ENCODE peak calls at places on chromosomes 1 and 21, in seven cellular contexts. One of them, this sample, is unnamed.

GRCh38 chr1:192639607-192640368 is 3.8 kb downstream of the RGS13 start:
- ATAC-seq in activated CD8-positive, alpha-beta T cell treated with anti-CD3 and anti-CD28 coated beads, Interleukin-2, amount 10 ng/mL, durations not matched to agents 7 days and 5 days: no peak
- ATAC-seq in WTC11: no peak
- ATAC-seq in right cardiac atrium: no peak
- ATAC-seq in stimulated activated naive CD8-positive, alpha-beta T cell treated with anti-CD3 and anti-CD28 coated beads, Interleukin-15, amount 100 ng/mL, for 72 hours: peak
- ATAC-seq in IMR-90: peak
- ATAC-seq in Right ventricle myocardium superior: peak
- ATAC-seq in this sample: no peak

GRCh38 chr21:33811147-33812024 is 104.2 kb downstream of the ATP5PO start:
- ATAC-seq in activated CD8-positive, alpha-beta T cell treated with anti-CD3 and anti-CD28 coated beads, Interleukin-2, amount 10 ng/mL, durations not matched to agents 7 days and 5 days: no peak
- ATAC-seq in WTC11: no peak
- ATAC-seq in right cardiac atrium: peak
- ATAC-seq in stimulated activated naive CD8-positive, alpha-beta T cell treated with anti-CD3 and anti-CD28 coated beads, Interleukin-15, amount 100 ng/mL, for 72 hours: no peak
- ATAC-seq in IMR-90: no peak
- ATAC-seq in Right ventricle myocardium superior: peak
- ATAC-seq in this sample: no peak

GRCh38 chr1:214540324-214540723 is 11.1 kb downstream of the PTPN14 start:
- ATAC-seq in activated CD8-positive, alpha-beta T cell treated with anti-CD3 and anti-CD28 coated beads, Interleukin-2, amount 10 ng/mL, durations not matched to agents 7 days and 5 days: no peak
- ATAC-seq in WTC11: peak
- ATAC-seq in right cardiac atrium: peak
- ATAC-seq in stimulated activated naive CD8-positive, alpha-beta T cell treated with anti-CD3 and anti-CD28 coated beads, Interleukin-15, amount 100 ng/mL, for 72 hours: no peak
- ATAC-seq in IMR-90: no peak
- ATAC-seq in Right ventricle myocardium superior: peak
- ATAC-seq in this sample: no peak

GRCh38 chr1:211229365-211229759 is 29.8 kb upstream of the RCOR3 start:
- ATAC-seq in activated CD8-positive, alpha-beta T cell treated with anti-CD3 and anti-CD28 coated beads, Interleukin-2, amount 10 ng/mL, durations not matched to agents 7 days and 5 days: peak
- ATAC-seq in WTC11: no peak
- ATAC-seq in right cardiac atrium: no peak
- ATAC-seq in stimulated activated naive CD8-positive, alpha-beta T cell treated with anti-CD3 and anti-CD28 coated beads, Interleukin-15, amount 100 ng/mL, for 72 hours: peak
- ATAC-seq in IMR-90: no peak
- ATAC-seq in Right ventricle myocardium superior: no peak
- ATAC-seq in this sample: no peak

GRCh38 chr21:46409641-46410406 is 48.9 kb upstream of the DIP2A start:
- ATAC-seq in activated CD8-positive, alpha-beta T cell treated with anti-CD3 and anti-CD28 coated beads, Interleukin-2, amount 10 ng/mL, durations not matched to agents 7 days and 5 days: no peak
- ATAC-seq in WTC11: peak
- ATAC-seq in right cardiac atrium: no peak
- ATAC-seq in stimulated activated naive CD8-positive, alpha-beta T cell treated with anti-CD3 and anti-CD28 coated beads, Interleukin-15, amount 100 ng/mL, for 72 hours: no peak
- ATAC-seq in IMR-90: no peak
- ATAC-seq in Right ventricle myocardium superior: no peak
- ATAC-seq in this sample: no peak

GRCh38 chr1:19628879-19629278 is 15.2 kb upstream of the NBL1 start:
- ATAC-seq in activated CD8-positive, alpha-beta T cell treated with anti-CD3 and anti-CD28 coated beads, Interleukin-2, amount 10 ng/mL, durations not matched to agents 7 days and 5 days: no peak
- ATAC-seq in WTC11: no peak
- ATAC-seq in right cardiac atrium: no peak
- ATAC-seq in stimulated activated naive CD8-positive, alpha-beta T cell treated with anti-CD3 and anti-CD28 coated beads, Interleukin-15, amount 100 ng/mL, for 72 hours: no peak
- ATAC-seq in IMR-90: no peak
- ATAC-seq in Right ventricle myocardium superior: no peak
- ATAC-seq in this sample: no peak

GRCh38 chr1:51946300-51946699 is 44.2 kb downstream of the RAB3B start:
- ATAC-seq in activated CD8-positive, alpha-beta T cell treated with anti-CD3 and anti-CD28 coated beads, Interleukin-2, amount 10 ng/mL, durations not matched to agents 7 days and 5 days: no peak
- ATAC-seq in WTC11: no peak
- ATAC-seq in right cardiac atrium: no peak
- ATAC-seq in stimulated activated naive CD8-positive, alpha-beta T cell treated with anti-CD3 and anti-CD28 coated beads, Interleukin-15, amount 100 ng/mL, for 72 hours: no peak
- ATAC-seq in IMR-90: peak
- ATAC-seq in Right ventricle myocardium superior: no peak
- ATAC-seq in this sample: no peak

GRCh38 chr21:36487641-36488307 is 7.9 kb upstream of the CLDN14 start:
- ATAC-seq in activated CD8-positive, alpha-beta T cell treated with anti-CD3 and anti-CD28 coated beads, Interleukin-2, amount 10 ng/mL, durations not matched to agents 7 days and 5 days: no peak
- ATAC-seq in WTC11: no peak
- ATAC-seq in right cardiac atrium: no peak
- ATAC-seq in stimulated activated naive CD8-positive, alpha-beta T cell treated with anti-CD3 and anti-CD28 coated beads, Interleukin-15, amount 100 ng/mL, for 72 hours: no peak
- ATAC-seq in IMR-90: no peak
- ATAC-seq in Right ventricle myocardium superior: no peak
- ATAC-seq in this sample: no peak

GRCh38 chr1:89279011-89279466 is 6.4 kb upstream of the GBP5 start:
- ATAC-seq in activated CD8-positive, alpha-beta T cell treated with anti-CD3 and anti-CD28 coated beads, Interleukin-2, amount 10 ng/mL, durations not matched to agents 7 days and 5 days: peak
- ATAC-seq in WTC11: no peak
- ATAC-seq in right cardiac atrium: no peak
- ATAC-seq in stimulated activated naive CD8-positive, alpha-beta T cell treated with anti-CD3 and anti-CD28 coated beads, Interleukin-15, amount 100 ng/mL, for 72 hours: peak
- ATAC-seq in IMR-90: no peak
- ATAC-seq in Right ventricle myocardium superior: no peak
- ATAC-seq in this sample: no peak

GRCh38 chr1:204445860-204446412 is 34.3 kb upstream of the PPP1R15B start:
- ATAC-seq in activated CD8-positive, alpha-beta T cell treated with anti-CD3 and anti-CD28 coated beads, Interleukin-2, amount 10 ng/mL, durations not matched to agents 7 days and 5 days: peak
- ATAC-seq in WTC11: peak
- ATAC-seq in right cardiac atrium: no peak
- ATAC-seq in stimulated activated naive CD8-positive, alpha-beta T cell treated with anti-CD3 and anti-CD28 coated beads, Interleukin-15, amount 100 ng/mL, for 72 hours: peak
- ATAC-seq in IMR-90: peak
- ATAC-seq in Right ventricle myocardium superior: no peak
- ATAC-seq in this sample: no peak

GRCh38 chr1:164703415-164703814 is 144.4 kb downstream of the PBX1 start:
- ATAC-seq in activated CD8-positive, alpha-beta T cell treated with anti-CD3 and anti-CD28 coated beads, Interleukin-2, amount 10 ng/mL, durations not matched to agents 7 days and 5 days: no peak
- ATAC-seq in WTC11: peak
- ATAC-seq in right cardiac atrium: no peak
- ATAC-seq in stimulated activated naive CD8-positive, alpha-beta T cell treated with anti-CD3 and anti-CD28 coated beads, Interleukin-15, amount 100 ng/mL, for 72 hours: no peak
- ATAC-seq in IMR-90: no peak
- ATAC-seq in Right ventricle myocardium superior: no peak
- ATAC-seq in this sample: peak

GRCh38 chr1:10788592-10789006 is 7.8 kb downstream of the CASZ1 start:
- ATAC-seq in activated CD8-positive, alpha-beta T cell treated with anti-CD3 and anti-CD28 coated beads, Interleukin-2, amount 10 ng/mL, durations not matched to agents 7 days and 5 days: no peak
- ATAC-seq in WTC11: peak
- ATAC-seq in right cardiac atrium: peak
- ATAC-seq in stimulated activated naive CD8-positive, alpha-beta T cell treated with anti-CD3 and anti-CD28 coated beads, Interleukin-15, amount 100 ng/mL, for 72 hours: no peak
- ATAC-seq in IMR-90: peak
- ATAC-seq in Right ventricle myocardium superior: peak
- ATAC-seq in this sample: peak

GRCh38 chr1:106498238-106498637 is 558.2 kb upstream of the PRMT6 start:
- ATAC-seq in activated CD8-positive, alpha-beta T cell treated with anti-CD3 and anti-CD28 coated beads, Interleukin-2, amount 10 ng/mL, durations not matched to agents 7 days and 5 days: no peak
- ATAC-seq in WTC11: no peak
- ATAC-seq in right cardiac atrium: no peak
- ATAC-seq in stimulated activated naive CD8-positive, alpha-beta T cell treated with anti-CD3 and anti-CD28 coated beads, Interleukin-15, amount 100 ng/mL, for 72 hours: no peak
- ATAC-seq in IMR-90: no peak
- ATAC-seq in Right ventricle myocardium superior: no peak
- ATAC-seq in this sample: no peak

GRCh38 chr1:239947789-239948188 is 143.9 kb upstream of the FMN2 start:
- ATAC-seq in activated CD8-positive, alpha-beta T cell treated with anti-CD3 and anti-CD28 coated beads, Interleukin-2, amount 10 ng/mL, durations not matched to agents 7 days and 5 days: no peak
- ATAC-seq in WTC11: no peak
- ATAC-seq in right cardiac atrium: no peak
- ATAC-seq in stimulated activated naive CD8-positive, alpha-beta T cell treated with anti-CD3 and anti-CD28 coated beads, Interleukin-15, amount 100 ng/mL, for 72 hours: no peak
- ATAC-seq in IMR-90: no peak
- ATAC-seq in Right ventricle myocardium superior: no peak
- ATAC-seq in this sample: no peak

GRCh38 chr21:46390603-46391545 is 66.9 kb downstream of the PCNT start:
- ATAC-seq in activated CD8-positive, alpha-beta T cell treated with anti-CD3 and anti-CD28 coated beads, Interleukin-2, amount 10 ng/mL, durations not matched to agents 7 days and 5 days: no peak
- ATAC-seq in WTC11: no peak
- ATAC-seq in right cardiac atrium: no peak
- ATAC-seq in stimulated activated naive CD8-positive, alpha-beta T cell treated with anti-CD3 and anti-CD28 coated beads, Interleukin-15, amount 100 ng/mL, for 72 hours: no peak
- ATAC-seq in IMR-90: no peak
- ATAC-seq in Right ventricle myocardium superior: no peak
- ATAC-seq in this sample: no peak

GRCh38 chr21:14875704-14876364 is 189.0 kb downstream of the NRIP1 start:
- ATAC-seq in activated CD8-positive, alpha-beta T cell treated with anti-CD3 and anti-CD28 coated beads, Interleukin-2, amount 10 ng/mL, durations not matched to agents 7 days and 5 days: no peak
- ATAC-seq in WTC11: no peak
- ATAC-seq in right cardiac atrium: peak
- ATAC-seq in stimulated activated naive CD8-positive, alpha-beta T cell treated with anti-CD3 and anti-CD28 coated beads, Interleukin-15, amount 100 ng/mL, for 72 hours: no peak
- ATAC-seq in IMR-90: no peak
- ATAC-seq in Right ventricle myocardium superior: peak
- ATAC-seq in this sample: no peak

GRCh38 chr1:155038602-155039307 is 5.1 kb downstream of the DCST1 start:
- ATAC-seq in activated CD8-positive, alpha-beta T cell treated with anti-CD3 and anti-CD28 coated beads, Interleukin-2, amount 10 ng/mL, durations not matched to agents 7 days and 5 days: no peak
- ATAC-seq in WTC11: no peak
- ATAC-seq in right cardiac atrium: no peak
- ATAC-seq in stimulated activated naive CD8-positive, alpha-beta T cell treated with anti-CD3 and anti-CD28 coated beads, Interleukin-15, amount 100 ng/mL, for 72 hours: no peak
- ATAC-seq in IMR-90: peak
- ATAC-seq in Right ventricle myocardium superior: peak
- ATAC-seq in this sample: peak

GRCh38 chr1:14504517-14504916 is 94.0 kb upstream of the KAZN start:
- ATAC-seq in activated CD8-positive, alpha-beta T cell treated with anti-CD3 and anti-CD28 coated beads, Interleukin-2, amount 10 ng/mL, durations not matched to agents 7 days and 5 days: no peak
- ATAC-seq in WTC11: no peak
- ATAC-seq in right cardiac atrium: no peak
- ATAC-seq in stimulated activated naive CD8-positive, alpha-beta T cell treated with anti-CD3 and anti-CD28 coated beads, Interleukin-15, amount 100 ng/mL, for 72 hours: no peak
- ATAC-seq in IMR-90: no peak
- ATAC-seq in Right ventricle myocardium superior: no peak
- ATAC-seq in this sample: no peak

GRCh38 chr21:35198004-35198403 is 148.9 kb upstream of the RUNX1 start:
- ATAC-seq in activated CD8-positive, alpha-beta T cell treated with anti-CD3 and anti-CD28 coated beads, Interleukin-2, amount 10 ng/mL, durations not matched to agents 7 days and 5 days: no peak
- ATAC-seq in WTC11: no peak
- ATAC-seq in right cardiac atrium: peak
- ATAC-seq in stimulated activated naive CD8-positive, alpha-beta T cell treated with anti-CD3 and anti-CD28 coated beads, Interleukin-15, amount 100 ng/mL, for 72 hours: no peak
- ATAC-seq in IMR-90: peak
- ATAC-seq in Right ventricle myocardium superior: peak
- ATAC-seq in this sample: peak

GRCh38 chr1:88888755-88889154 is 2.6 kb downstream of the GTF2B start:
- ATAC-seq in activated CD8-positive, alpha-beta T cell treated with anti-CD3 and anti-CD28 coated beads, Interleukin-2, amount 10 ng/mL, durations not matched to agents 7 days and 5 days: peak
- ATAC-seq in WTC11: no peak
- ATAC-seq in right cardiac atrium: no peak
- ATAC-seq in stimulated activated naive CD8-positive, alpha-beta T cell treated with anti-CD3 and anti-CD28 coated beads, Interleukin-15, amount 100 ng/mL, for 72 hours: peak
- ATAC-seq in IMR-90: no peak
- ATAC-seq in Right ventricle myocardium superior: no peak
- ATAC-seq in this sample: no peak

GRCh38 chr21:41231060-41231459 is 63.1 kb downstream of the BACE2 start:
- ATAC-seq in activated CD8-positive, alpha-beta T cell treated with anti-CD3 and anti-CD28 coated beads, Interleukin-2, amount 10 ng/mL, durations not matched to agents 7 days and 5 days: no peak
- ATAC-seq in WTC11: no peak
- ATAC-seq in right cardiac atrium: no peak
- ATAC-seq in stimulated activated naive CD8-positive, alpha-beta T cell treated with anti-CD3 and anti-CD28 coated beads, Interleukin-15, amount 100 ng/mL, for 72 hours: no peak
- ATAC-seq in IMR-90: no peak
- ATAC-seq in Right ventricle myocardium superior: no peak
- ATAC-seq in this sample: no peak

GRCh38 chr1:21574464-21575151 is 65.4 kb downstream of the ALPL start:
- ATAC-seq in activated CD8-positive, alpha-beta T cell treated with anti-CD3 and anti-CD28 coated beads, Interleukin-2, amount 10 ng/mL, durations not matched to agents 7 days and 5 days: no peak
- ATAC-seq in WTC11: peak
- ATAC-seq in right cardiac atrium: peak
- ATAC-seq in stimulated activated naive CD8-positive, alpha-beta T cell treated with anti-CD3 and anti-CD28 coated beads, Interleukin-15, amount 100 ng/mL, for 72 hours: no peak
- ATAC-seq in IMR-90: no peak
- ATAC-seq in Right ventricle myocardium superior: peak
- ATAC-seq in this sample: peak

GRCh38 chr1:61842863-61843514 is 100.7 kb downstream of the PATJ start:
- ATAC-seq in activated CD8-positive, alpha-beta T cell treated with anti-CD3 and anti-CD28 coated beads, Interleukin-2, amount 10 ng/mL, durations not matched to agents 7 days and 5 days: no peak
- ATAC-seq in WTC11: peak
- ATAC-seq in right cardiac atrium: no peak
- ATAC-seq in stimulated activated naive CD8-positive, alpha-beta T cell treated with anti-CD3 and anti-CD28 coated beads, Interleukin-15, amount 100 ng/mL, for 72 hours: no peak
- ATAC-seq in IMR-90: no peak
- ATAC-seq in Right ventricle myocardium superior: no peak
- ATAC-seq in this sample: no peak

GRCh38 chr1:197989058-197989457 is 71.9 kb downstream of the LHX9 start:
- ATAC-seq in activated CD8-positive, alpha-beta T cell treated with anti-CD3 and anti-CD28 coated beads, Interleukin-2, amount 10 ng/mL, durations not matched to agents 7 days and 5 days: no peak
- ATAC-seq in WTC11: no peak
- ATAC-seq in right cardiac atrium: no peak
- ATAC-seq in stimulated activated naive CD8-positive, alpha-beta T cell treated with anti-CD3 and anti-CD28 coated beads, Interleukin-15, amount 100 ng/mL, for 72 hours: no peak
- ATAC-seq in IMR-90: no peak
- ATAC-seq in Right ventricle myocardium superior: no peak
- ATAC-seq in this sample: no peak

GRCh38 chr1:172450524-172450885 is 6.6 kb upstream of the PIGC start:
- ATAC-seq in activated CD8-positive, alpha-beta T cell treated with anti-CD3 and anti-CD28 coated beads, Interleukin-2, amount 10 ng/mL, durations not matched to agents 7 days and 5 days: no peak
- ATAC-seq in WTC11: no peak
- ATAC-seq in right cardiac atrium: no peak
- ATAC-seq in stimulated activated naive CD8-positive, alpha-beta T cell treated with anti-CD3 and anti-CD28 coated beads, Interleukin-15, amount 100 ng/mL, for 72 hours: no peak
- ATAC-seq in IMR-90: no peak
- ATAC-seq in Right ventricle myocardium superior: no peak
- ATAC-seq in this sample: no peak